ENCODE peak calls at places on chromosomes 16 and 17, in ten cellular contexts. U, S, M, J, T, G, O, N, A and B are unnamed samples.

GRCh38 chr16:56603589-56603988 is 4.8 kb upstream of the MT2A start:
- DNase-seq in U (no peak), S (no peak), M (peak; percentile 40), J (no peak), T (no peak), G (peak; percentile 61), O (no peak), N (peak; percentile 75), A (no peak), B (no peak)

GRCh38 chr16:84357191-84357651 is 11.1 kb upstream of the ATP2C2 start:
- DNase-seq in U (no peak), S (peak; percentile 67), M (no peak), J (no peak), T (no peak), G (peak; percentile 3), O (no peak), N (peak; percentile 20), A (no peak), B (no peak)

GRCh38 chr16:88983157-88983556 is 6.2 kb upstream of the CBFA2T3 start:
- DNase-seq in U (no peak), S (no peak), M (no peak), J (no peak), T (no peak), G (no peak), O (no peak), N (no peak), A (no peak), B (no peak)

GRCh38 chr17:81427446-81428120 is 32.3 kb downstream of the BAHCC1 start:
- DNase-seq in U (no peak), S (no peak), M (peak; percentile 99), J (no peak), T (no peak), G (peak; percentile 92), O (no peak), N (no peak), A (no peak), B (peak; percentile 16)

GRCh38 chr17:43852571-43852970 is 5.6 kb downstream of the CD300LG start:
- DNase-seq in U (no peak), S (no peak), M (no peak), J (no peak), T (no peak), G (no peak), O (no peak), N (no peak), A (no peak), B (no peak)

GRCh38 chr17:5631958-5632357 is 47.6 kb upstream of the NLRP1 start:
- DNase-seq in U (no peak), S (no peak), M (no peak), J (no peak), T (no peak), G (no peak), O (no peak), N (no peak), A (no peak), B (no peak)

GRCh38 chr16:88430524-88431446 is 22.3 kb upstream of the ZFPM1 start:
- DNase-seq in U (no peak), S (no peak), M (peak; percentile 6), J (no peak), T (no peak), G (no peak), O (no peak), N (no peak), A (peak; percentile 20), B (peak; percentile 50)

GRCh38 chr16:81483064-81483969 is 38.7 kb downstream of the CMIP start:
- DNase-seq in U (no peak), S (no peak), M (no peak), J (no peak), T (no peak), G (no peak), O (no peak), N (no peak), A (no peak), B (no peak)

GRCh38 chr17:17018612-17019429 is 23.4 kb upstream of the MPRIP start:
- DNase-seq in U (no peak), S (no peak), M (no peak), J (no peak), T (no peak), G (no peak), O (no peak), N (no peak), A (no peak), B (no peak)

GRCh38 chr17:56185491-56185890 is 32.2 kb downstream of the ANKFN1 start:
- DNase-seq in U (no peak), S (no peak), M (no peak), J (no peak), T (no peak), G (no peak), O (no peak), N (no peak), A (no peak), B (no peak)

GRCh38 chr16:73065617-73066313 is 17.8 kb upstream of the ZFHX3 start:
- DNase-seq in U (no peak), S (no peak), M (no peak), J (no peak), T (no peak), G (peak; percentile 41), O (no peak), N (no peak), A (no peak), B (no peak)

GRCh38 chr16:70380205-70380918 is 33.7 kb downstream of the DDX19A start:
- DNase-seq in U (peak; percentile 43), S (peak; percentile 83), M (peak; percentile 40), J (peak; percentile 68), T (no peak), G (peak; percentile 82), O (peak; percentile 16), N (peak; percentile 92), A (peak; percentile 41), B (peak; percentile 60)

GRCh38 chr17:6716736-6717135 is 3.6 kb upstream of the SLC13A5 start:
- DNase-seq in U (no peak), S (no peak), M (no peak), J (no peak), T (no peak), G (no peak), O (no peak), N (no peak), A (no peak), B (no peak)

GRCh38 chr17:75809631-75810111 is 25.1 kb downstream of the UNK start:
- DNase-seq in U (no peak), S (no peak), M (no peak), J (no peak), T (no peak), G (no peak), O (no peak), N (no peak), A (no peak), B (no peak)

GRCh38 chr17:54530398-54530797 is 370.3 kb upstream of the TOM1L1 start:
- DNase-seq in U (no peak), S (no peak), M (no peak), J (no peak), T (no peak), G (no peak), O (no peak), N (no peak), A (no peak), B (no peak)

GRCh38 chr17:82876602-82877391 is 37.0 kb upstream of the ZNF750 start:
- DNase-seq in U (no peak), S (peak; percentile 28), M (peak; percentile 62), J (peak; percentile 65), T (no peak), G (peak; percentile 79), O (no peak), N (no peak), A (no peak), B (no peak)

GRCh38 chr17:55436224-55437164 is 14.9 kb upstream of the MMD start:
- DNase-seq in U (no peak), S (no peak), M (no peak), J (no peak), T (no peak), G (no peak), O (no peak), N (no peak), A (no peak), B (no peak)

GRCh38 chr16:30122621-30123160 is 329 bp downstream of the MAPK3 start:
- DNase-seq in U (no peak), S (no peak), M (peak; percentile 62), J (no peak), T (no peak), G (no peak), O (no peak), N (peak; percentile 15), A (no peak), B (no peak)

GRCh38 chr16:84084570-84085270 is 32.0 kb downstream of the MBTPS1 start:
- DNase-seq in U (peak; percentile 60), S (peak; percentile 82), M (peak; percentile 43), J (peak; percentile 10), T (peak; percentile 57), G (peak; percentile 45), O (peak; percentile 10), N (peak; percentile 79), A (peak; percentile 49), B (peak; percentile 61)

GRCh38 chr17:57138956-57139576 is 54.0 kb downstream of the AKAP1 start:
- DNase-seq in U (no peak), S (peak; percentile 45), M (no peak), J (no peak), T (no peak), G (no peak), O (no peak), N (no peak), A (no peak), B (no peak)

GRCh38 chr17:75506888-75507287 is 8.4 kb downstream of the CASKIN2 start:
- DNase-seq in U (no peak), S (no peak), M (no peak), J (no peak), T (no peak), G (no peak), O (no peak), N (no peak), A (no peak), B (no peak)

GRCh38 chr16:85457366-85457765 is 155.8 kb upstream of the GSE1 start:
- DNase-seq in U (no peak), S (no peak), M (no peak), J (no peak), T (no peak), G (peak; percentile 11), O (no peak), N (peak; percentile 69), A (no peak), B (no peak)

GRCh38 chr17:39820987-39821386 is 43.1 kb downstream of the IKZF3 start:
- DNase-seq in U (no peak), S (no peak), M (no peak), J (no peak), T (no peak), G (no peak), O (no peak), N (no peak), A (no peak), B (no peak)

GRCh38 chr17:70310251-70310672 is 140.9 kb downstream of the KCNJ2 start:
- DNase-seq in U (no peak), S (no peak), M (no peak), J (no peak), T (no peak), G (no peak), O (no peak), N (no peak), A (no peak), B (no peak)

GRCh38 chr17:14337596-14338079 is 36.8 kb downstream of the HS3ST3B1 start:
- DNase-seq in U (no peak), S (no peak), M (no peak), J (no peak), T (no peak), G (no peak), O (no peak), N (no peak), A (no peak), B (no peak)

GRCh38 chr16:4837733-4838501 is 9.2 kb downstream of the GLYR1 start:
- DNase-seq in U (no peak), S (no peak), M (no peak), J (no peak), T (no peak), G (no peak), O (no peak), N (peak; percentile 52), A (no peak), B (no peak)

GRCh38 chr17:57955183-57955952 is at the start of gene CUEDC1:
- DNase-seq in U (peak; percentile 52), S (peak; percentile 79), M (peak; percentile 50), J (no peak), T (no peak), G (peak; percentile 84), O (no peak), N (peak; percentile 77), A (peak; percentile 57), B (peak; percentile 34)

GRCh38 chr17:49469831-49470568 is 25.1 kb upstream of the NGFR start:
- DNase-seq in U (no peak), S (no peak), M (no peak), J (no peak), T (no peak), G (no peak), O (no peak), N (no peak), A (no peak), B (no peak)